ENCODE peak calls at places on chromosomes 5 and 9, in four cellular contexts. H is K562, J is GM12878, U is HepG2. K is an unnamed sample.

GRCh38 chr5:94388773-94389514 is 229.5 kb downstream of the KIAA0825 start:
- DNase-seq in H (no peak), J (no peak), U (no peak), K (no peak)

GRCh38 chr9:75123696-75124095 is 35.4 kb downstream of the OSTF1 start:
- DNase-seq in H (no peak), J (no peak), U (no peak), K (no peak)

GRCh38 chr5:98460536-98460935 is 312.9 kb upstream of the RGMB start:
- DNase-seq in H (no peak), J (no peak), U (no peak), K (no peak)

GRCh38 chr5:173618927-173619519 is 2.6 kb upstream of the BOD1 start:
- DNase-seq in H (peak; percentile 44), J (peak; percentile 47), U (peak; percentile 54), K (no peak)

GRCh38 chr5:96699186-96699820 is 37.1 kb downstream of the CAST start:
- DNase-seq in H (peak; percentile 56), J (no peak), U (no peak), K (no peak)

GRCh38 chr5:68215888-68216736 is 556 bp downstream of the PIK3R1 start:
- DNase-seq in H (peak; percentile 67), J (no peak), U (peak; percentile 41), K (peak; percentile 45)

GRCh38 chr5:40605295-40605958 is 74.3 kb upstream of the PTGER4 start:
- DNase-seq in H (no peak), J (no peak), U (no peak), K (no peak)

GRCh38 chr5:93926831-93927600 is 185.6 kb upstream of the POU5F2 start:
- DNase-seq in H (no peak), J (no peak), U (no peak), K (no peak)

GRCh38 chr5:164422400-164422799 is 917.0 kb downstream of the MAT2B start:
- DNase-seq in H (no peak), J (no peak), U (peak; percentile 22), K (peak; percentile 59)

GRCh38 chr5:157303667-157304327 is 37.9 kb downstream of the CYFIP2 start:
- DNase-seq in H (peak; percentile 35), J (no peak), U (no peak), K (peak; percentile 85)

GRCh38 chr5:2482778-2483177 is 268.7 kb downstream of the IRX2 start:
- DNase-seq in H (no peak), J (no peak), U (no peak), K (no peak)

GRCh38 chr5:134122530-134122929 is 8.0 kb downstream of the TCF7 start:
- DNase-seq in H (no peak), J (no peak), U (no peak), K (no peak)

GRCh38 chr5:96745844-96746531 is 61.8 kb downstream of the ERAP1 start:
- DNase-seq in H (no peak), J (no peak), U (no peak), K (no peak)

GRCh38 chr5:130141689-130142320 is 237.5 kb downstream of the CHSY3 start:
- DNase-seq in H (peak; percentile 8), J (no peak), U (no peak), K (peak; percentile 74)

GRCh38 chr5:157143127-157143959 is 678 bp upstream of the MED7 start:
- DNase-seq in H (peak; percentile 28), J (no peak), U (no peak), K (no peak)

GRCh38 chr5:151093476-151093889 is 12.6 kb upstream of the TNIP1 start:
- DNase-seq in H (no peak), J (no peak), U (no peak), K (no peak)

GRCh38 chr5:9318031-9318430 is 227.8 kb downstream of the SEMA5A start:
- DNase-seq in H (no peak), J (no peak), U (no peak), K (no peak)

GRCh38 chr5:28110756-28111155 is 1072.4 kb upstream of the CDH9 start:
- DNase-seq in H (no peak), J (no peak), U (no peak), K (no peak)

GRCh38 chr5:58107704-58108103 is 352.2 kb downstream of the PLK2 start:
- DNase-seq in H (no peak), J (no peak), U (no peak), K (no peak)

GRCh38 chr5:87268970-87269377 is 1.3 kb downstream of the RASA1 start:
- DNase-seq in H (no peak), J (no peak), U (no peak), K (no peak)

GRCh38 chr9:132125944-132126720 is 35.7 kb upstream of the NTNG2 start:
- DNase-seq in H (no peak), J (no peak), U (no peak), K (no peak)

GRCh38 chr5:11105706-11106105 is 344.7 kb upstream of the DAP start:
- DNase-seq in H (no peak), J (no peak), U (no peak), K (no peak)

GRCh38 chr5:74239268-74239667 is 401.3 kb downstream of the ENC1 start:
- DNase-seq in H (no peak), J (no peak), U (no peak), K (no peak)

GRCh38 chr9:21688108-21689102 is 114.0 kb upstream of the MTAP start:
- DNase-seq in H (no peak), J (no peak), U (no peak), K (no peak)

GRCh38 chr9:116998305-116998704 is 311.2 kb downstream of the TRIM32 start:
- DNase-seq in H (no peak), J (no peak), U (no peak), K (peak; percentile 37)

GRCh38 chr9:34559616-34560546 is 29.6 kb downstream of the CNTFR start:
- DNase-seq in H (no peak), J (no peak), U (peak; percentile 21), K (no peak)

GRCh38 chr5:73822989-73823339 is 197.0 kb downstream of the ARHGEF28 start:
- DNase-seq in H (no peak), J (no peak), U (peak; percentile 85), K (no peak)

GRCh38 chr9:136181784-136182421 is 23.0 kb downstream of the LHX3 start:
- DNase-seq in H (no peak), J (no peak), U (no peak), K (peak; percentile 7)

GRCh38 chr5:110025160-110025559 is 335.4 kb downstream of the MAN2A1 start:
- DNase-seq in H (no peak), J (no peak), U (no peak), K (no peak)
- TF ChIP-seq CREM in H (no peak), J (no peak), U (no peak), K (no peak)

GRCh38 chr5:88683506-88684135 is 199.4 kb downstream of the MEF2C start:
- DNase-seq in H (no peak), J (no peak), U (peak; percentile 5), K (peak; percentile 73)

GRCh38 chr5:88686077-88686541 is 196.9 kb downstream of the MEF2C start:
- DNase-seq in H (no peak), J (no peak), U (no peak), K (no peak)

GRCh38 chr5:88686743-88687142 is 196.2 kb downstream of the MEF2C start:
- DNase-seq in H (no peak), J (no peak), U (no peak), K (no peak)

GRCh38 chr5:88682797-88683496 is 200.0 kb downstream of the MEF2C start:
- DNase-seq in H (no peak), J (no peak), U (no peak), K (no peak)

DNA sequence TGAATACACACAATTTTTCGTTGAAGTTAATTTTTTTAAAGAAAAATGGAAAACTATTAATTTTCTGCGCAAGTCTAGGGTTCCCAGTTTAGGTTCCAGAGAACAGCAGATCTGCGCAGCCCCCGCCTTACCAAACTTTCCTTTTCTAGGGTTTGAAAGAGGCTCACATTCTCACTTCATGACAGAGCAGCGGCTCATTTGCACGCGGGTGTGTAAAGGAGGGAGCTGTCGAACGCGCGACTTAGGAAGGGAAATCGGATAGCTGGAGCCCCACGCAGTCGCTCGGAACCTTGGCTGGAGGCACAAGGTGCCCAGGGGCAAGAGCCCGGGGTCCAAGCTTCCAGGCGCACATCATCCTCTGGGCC is 198.9 kb downstream of the MEF2C start:
- DNase-seq in H (no peak), J (no peak), U (no peak), K (no peak)
- TF ChIP-seq CREM in H (no peak), J (no peak), U (no peak), K (no peak)

GRCh38 chr5:452856-453710 is 10.1 kb downstream of the EXOC3 start:
- DNase-seq in H (no peak), J (no peak), U (no peak), K (no peak)
- TF ChIP-seq CREM in H (no peak), J (no peak), U (no peak), K (no peak)

GRCh38 chr5:14445581-14446290 is 135.9 kb upstream of the OTULINL start:
- DNase-seq in H (no peak), J (no peak), U (no peak), K (peak; percentile 56)
- TF ChIP-seq CREM in H (no peak), J (no peak), U (no peak), K (no peak)

GRCh38 chr5:34490501-34491250 is 165.5 kb upstream of the RAI14 start:
- DNase-seq in H (no peak), J (no peak), U (peak; percentile 40), K (peak; percentile 44)
- TF ChIP-seq CREM in H (no peak), J (no peak), U (no peak), K (no peak)

GRCh38 chr9:137972988-137973470 is 95.4 kb downstream of the CACNA1B start:
- DNase-seq in H (no peak), J (no peak), U (no peak), K (no peak)
- TF ChIP-seq CREM in H (no peak), J (no peak), U (no peak), K (no peak)

DNA sequence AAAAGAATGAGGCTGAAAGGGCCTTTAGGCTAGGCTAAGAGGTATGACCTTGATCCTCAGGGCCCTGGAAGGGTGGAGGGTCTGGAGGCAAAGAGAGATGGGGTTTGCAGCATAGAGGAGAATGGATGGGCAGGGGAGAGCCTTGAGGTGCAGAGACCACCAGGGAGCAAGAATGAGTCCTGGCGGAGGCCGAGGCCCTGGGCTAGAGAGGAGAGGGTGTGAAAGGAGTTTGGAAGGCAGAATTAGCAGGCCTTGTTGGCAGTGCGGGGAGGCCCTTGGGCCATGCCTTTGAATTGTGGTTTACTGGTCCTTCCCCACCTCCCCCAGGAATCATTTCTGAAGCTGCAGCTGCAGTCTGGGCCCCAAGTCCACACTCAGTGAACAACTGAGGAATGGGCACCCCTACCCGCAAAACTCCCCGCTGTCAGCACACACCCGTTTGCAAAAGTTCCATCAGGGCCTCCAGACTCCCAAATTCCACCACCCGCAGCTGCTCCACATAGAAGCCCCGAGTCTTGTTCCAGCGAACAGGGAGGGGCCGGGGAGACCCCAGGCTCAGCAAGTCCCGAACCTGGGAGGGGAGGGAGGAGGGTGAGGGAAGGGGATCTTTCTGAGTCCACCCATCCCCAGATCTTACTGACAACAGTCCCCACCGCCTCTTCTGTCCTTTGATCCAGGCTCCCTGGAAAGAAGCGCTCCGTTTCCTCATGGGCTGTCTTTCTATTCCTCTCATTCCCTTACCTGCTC is 2.1 kb downstream of the KIF12 start:
- DNase-seq in H (no peak), J (no peak), U (no peak), K (no peak)
- TF ChIP-seq CREM in H (no peak), J (no peak), U (no peak), K (no peak)

K was measured in WTC11.